ENCODE peak calls at places on chromosomes 12 and 14, in six cellular contexts. P, E, R, G, W and X are unnamed samples.

GRCh38 chr12:70831538-70831937 is 89.0 kb downstream of the PTPRR start:
- DNase-seq in P (no peak), E (no peak), R (peak), G (no peak), W (no peak), X (no peak)

GRCh38 chr12:51419473-51420228 is 5.0 kb upstream of the SLC4A8 start:
- DNase-seq in P (no peak), E (no peak), R (peak), G (no peak), W (no peak), X (no peak)

GRCh38 chr12:97754306-97754705 is 291.7 kb downstream of the RMST start:
- DNase-seq in P (no peak), E (no peak), R (no peak), G (no peak), W (no peak), X (no peak)

GRCh38 chr14:28083456-28083855 is 683.1 kb upstream of the FOXG1 start:
- DNase-seq in P (no peak), E (no peak), R (peak), G (peak), W (no peak), X (no peak)

GRCh38 chr12:40106655-40107054 is 774 bp upstream of the SLC2A13 start:
- DNase-seq in P (no peak), E (no peak), R (no peak), G (no peak), W (no peak), X (no peak)

GRCh38 chr12:12047682-12048081 is 23.1 kb upstream of the BCL2L14 start:
- DNase-seq in P (no peak), E (no peak), R (no peak), G (no peak), W (no peak), X (no peak)

GRCh38 chr14:72476657-72477499 is 417.0 kb downstream of the DPF3 start:
- DNase-seq in P (no peak), E (no peak), R (peak), G (peak), W (no peak), X (peak)

GRCh38 chr14:57559561-57559960 is 65.9 kb upstream of the CCDC198 start:
- DNase-seq in P (no peak), E (no peak), R (no peak), G (no peak), W (no peak), X (no peak)

GRCh38 chr12:106780010-106780625 is 5.6 kb downstream of the RIC8B start:
- DNase-seq in P (no peak), E (no peak), R (peak), G (no peak), W (no peak), X (no peak)

GRCh38 chr12:49342914-49343731 is 3.6 kb upstream of the DNAJC22 start:
- DNase-seq in P (peak), E (peak), R (no peak), G (no peak), W (peak), X (no peak)

GRCh38 chr12:106040521-106040920 is 98.2 kb downstream of the NUAK1 start:
- DNase-seq in P (no peak), E (no peak), R (no peak), G (no peak), W (no peak), X (no peak)

GRCh38 chr12:115774148-115774905 is 503.2 kb downstream of the MED13L start:
- DNase-seq in P (no peak), E (no peak), R (no peak), G (no peak), W (no peak), X (no peak)

GRCh38 chr14:50910495-50911420 is 33.5 kb downstream of the PYGL start:
- DNase-seq in P (no peak), E (no peak), R (no peak), G (no peak), W (no peak), X (no peak)

GRCh38 chr12:116609715-116610114 is 50.5 kb downstream of the MAP1LC3B2 start:
- DNase-seq in P (no peak), E (no peak), R (peak), G (no peak), W (no peak), X (no peak)

GRCh38 chr12:198708-199107 is 15.2 kb downstream of the SLC6A12 start:
- DNase-seq in P (no peak), E (no peak), R (no peak), G (no peak), W (no peak), X (no peak)

GRCh38 chr12:62715086-62715786 is 219.7 kb downstream of the PPM1H start:
- DNase-seq in P (no peak), E (no peak), R (no peak), G (no peak), W (no peak), X (no peak)

GRCh38 chr12:19760611-19761010 is 321.3 kb downstream of the AEBP2 start:
- DNase-seq in P (no peak), E (no peak), R (peak), G (no peak), W (no peak), X (no peak)

GRCh38 chr12:67885370-67886169 is 103.7 kb upstream of the IFNG-AS1 start:
- DNase-seq in P (no peak), E (no peak), R (no peak), G (peak), W (no peak), X (no peak)

GRCh38 chr12:11461433-11461832 is 66.1 kb upstream of the PRB2 start:
- DNase-seq in P (no peak), E (no peak), R (no peak), G (no peak), W (no peak), X (no peak)

GRCh38 chr14:73723411-73723798 is 9.2 kb upstream of the PNMA1 start:
- DNase-seq in P (no peak), E (no peak), R (no peak), G (peak), W (no peak), X (no peak)

GRCh38 chr12:104974626-104975290 is 11.4 kb upstream of the NOPCHAP1 start:
- DNase-seq in P (no peak), E (no peak), R (peak), G (no peak), W (no peak), X (no peak)

GRCh38 chr14:90421001-90421580 is 24.3 kb downstream of the CALM1 start:
- DNase-seq in P (no peak), E (no peak), R (no peak), G (no peak), W (no peak), X (no peak)

GRCh38 chr14:67541448-67542387 is 8.6 kb downstream of the PLEKHH1 start:
- DNase-seq in P (no peak), E (peak), R (no peak), G (no peak), W (peak), X (no peak)

GRCh38 chr14:99425272-99425681 is 55.4 kb downstream of the SETD3 start:
- DNase-seq in P (no peak), E (peak), R (no peak), G (no peak), W (peak), X (no peak)

GRCh38 chr12:91327889-91328288 is 145.3 kb upstream of the DCN start:
- DNase-seq in P (no peak), E (no peak), R (peak), G (peak), W (no peak), X (no peak)

GRCh38 chr12:93892431-93893210 is 215.4 kb downstream of the CRADD start:
- DNase-seq in P (no peak), E (no peak), R (no peak), G (no peak), W (no peak), X (no peak)

GRCh38 chr12:93896962-93897361 is 219.8 kb downstream of the CRADD start:
- DNase-seq in P (no peak), E (no peak), R (no peak), G (no peak), W (no peak), X (no peak)

GRCh38 chr12:93894391-93895095 is 217.4 kb downstream of the CRADD start:
- DNase-seq in P (peak), E (peak), R (peak), G (peak), W (no peak), X (no peak)

GRCh38 chr12:93895096-93895460 is 217.9 kb downstream of the CRADD start:
- DNase-seq in P (no peak), E (no peak), R (peak), G (no peak), W (no peak), X (no peak)

GRCh38 chr12:93896427-93896826 is 219.3 kb downstream of the CRADD start:
- DNase-seq in P (no peak), E (no peak), R (no peak), G (no peak), W (no peak), X (no peak)
- TF ChIP-seq CTCF in P (no peak), E (no peak), R (no peak), G (peak), W (no peak), X (peak)

DNA sequence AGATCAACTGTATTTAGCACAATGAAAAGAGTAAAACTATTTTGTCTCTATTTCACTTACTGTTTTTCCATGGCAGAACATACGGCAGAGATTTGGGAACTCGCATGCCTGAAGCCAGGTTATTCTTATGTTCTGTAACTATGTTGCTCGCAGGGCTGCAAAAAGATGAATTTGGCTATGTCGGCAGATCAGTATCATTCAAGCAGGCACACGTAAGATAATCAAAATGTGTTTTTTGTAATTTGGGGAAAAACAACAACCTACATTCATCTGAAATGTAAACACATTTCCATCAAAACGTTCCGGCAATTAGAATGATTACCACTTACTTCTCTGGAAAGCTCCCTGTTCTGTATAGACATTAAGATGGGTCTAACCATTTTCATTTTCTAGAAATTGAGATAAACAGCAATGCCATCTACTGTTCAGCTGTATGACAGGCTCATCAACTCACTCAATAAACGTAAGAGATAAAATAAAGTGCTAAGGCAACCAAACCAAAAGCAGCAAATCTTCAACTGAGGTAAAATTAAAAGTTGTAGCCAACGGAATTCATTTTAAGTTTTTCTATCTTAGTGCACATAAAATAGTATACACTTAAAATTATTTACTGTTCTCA is 13.0 kb downstream of the GTSF1 start:
- DNase-seq in P (no peak), E (no peak), R (no peak), G (no peak), W (no peak), X (no peak)
- TF ChIP-seq CTCF in P (no peak), E (no peak), R (no peak), G (no peak), W (no peak), X (no peak)

DNA sequence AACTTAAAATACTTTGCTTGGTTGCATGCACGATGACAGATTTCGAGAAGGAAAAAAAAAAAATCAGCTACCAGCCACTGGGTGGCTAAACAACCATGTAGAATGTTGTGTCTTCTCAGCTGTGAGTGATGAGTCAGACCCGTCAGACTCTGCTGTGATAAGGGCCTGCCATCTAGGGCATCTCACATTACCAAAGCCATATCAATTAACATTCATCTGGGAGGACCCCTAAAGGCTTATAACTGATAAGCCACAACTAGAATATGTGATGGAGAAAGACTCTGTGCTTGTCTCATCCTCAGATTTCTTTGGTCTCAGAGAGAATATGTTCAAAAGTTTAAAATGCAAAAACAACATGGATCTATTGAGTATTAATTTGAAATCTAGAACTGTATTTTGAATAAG is 111.5 kb downstream of the PAX9 start:
- DNase-seq in P (no peak), E (no peak), R (no peak), G (peak), W (no peak), X (no peak)
- TF ChIP-seq CTCF in P (no peak), E (no peak), R (no peak), G (no peak), W (no peak), X (no peak)

DNA sequence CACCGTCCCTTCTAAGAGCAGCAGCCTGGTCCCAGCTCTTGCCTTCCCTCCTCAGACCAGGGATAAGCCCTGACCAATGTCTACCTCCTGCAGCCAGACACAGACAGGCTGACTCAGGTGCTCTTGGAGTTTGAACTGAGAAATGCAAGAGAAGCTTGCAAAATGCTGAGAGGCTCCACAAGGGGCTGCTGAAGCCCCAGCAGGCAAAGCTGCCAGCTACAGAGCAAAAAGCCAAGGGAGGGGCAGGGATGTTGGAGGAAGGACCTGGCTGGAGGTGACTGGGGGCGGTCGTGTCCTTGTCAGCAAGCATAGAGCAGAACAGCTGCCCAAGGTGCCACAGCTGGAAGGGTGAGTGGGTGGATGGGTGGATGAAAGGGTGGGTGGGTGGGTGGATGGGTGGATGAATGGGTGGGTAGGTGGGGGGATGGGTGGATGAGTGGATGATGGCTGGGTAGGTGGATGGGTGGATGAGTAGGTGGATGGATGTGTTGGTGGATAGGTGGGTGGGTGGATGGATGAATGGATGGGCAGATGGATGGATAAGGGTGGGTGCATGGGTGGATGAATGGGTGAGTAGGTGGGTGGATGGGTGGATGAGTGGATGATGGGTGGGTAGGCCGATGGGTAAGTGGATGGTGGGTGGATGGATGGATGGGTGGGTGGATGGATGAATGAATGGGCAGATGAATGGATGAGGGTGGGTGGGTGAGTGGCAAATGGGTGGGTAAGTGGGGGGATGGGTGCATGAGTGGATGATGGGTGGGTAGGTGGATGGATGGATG is 4.0 kb upstream of the INF2 start:
- DNase-seq in P (no peak), E (no peak), R (peak), G (no peak), W (no peak), X (no peak)
- TF ChIP-seq CTCF in P (no peak), E (no peak), R (no peak), G (peak), W (no peak), X (no peak)

GRCh38 chr12:99767809-99768208 is 120.3 kb downstream of the GARIN6 start:
- DNase-seq in P (no peak), E (no peak), R (peak), G (peak), W (no peak), X (no peak)
- TF ChIP-seq CTCF in P (peak), E (no peak), R (peak), G (peak), W (peak), X (peak)

GRCh38 chr14:68943107-68943506 is 36.0 kb downstream of the ACTN1 start:
- DNase-seq in P (no peak), E (peak), R (no peak), G (no peak), W (no peak), X (no peak)

GRCh38 chr14:68939893-68940613 is 39.0 kb downstream of the ACTN1 start:
- DNase-seq in P (peak), E (peak), R (peak), G (peak), W (peak), X (peak)

GRCh38 chr14:68940614-68941185 is 38.4 kb downstream of the ACTN1 start:
- DNase-seq in P (no peak), E (no peak), R (peak), G (no peak), W (no peak), X (no peak)

GRCh38 chr14:68942281-68943035 is 36.6 kb downstream of the ACTN1 start:
- DNase-seq in P (no peak), E (no peak), R (no peak), G (no peak), W (no peak), X (no peak)

DNA sequence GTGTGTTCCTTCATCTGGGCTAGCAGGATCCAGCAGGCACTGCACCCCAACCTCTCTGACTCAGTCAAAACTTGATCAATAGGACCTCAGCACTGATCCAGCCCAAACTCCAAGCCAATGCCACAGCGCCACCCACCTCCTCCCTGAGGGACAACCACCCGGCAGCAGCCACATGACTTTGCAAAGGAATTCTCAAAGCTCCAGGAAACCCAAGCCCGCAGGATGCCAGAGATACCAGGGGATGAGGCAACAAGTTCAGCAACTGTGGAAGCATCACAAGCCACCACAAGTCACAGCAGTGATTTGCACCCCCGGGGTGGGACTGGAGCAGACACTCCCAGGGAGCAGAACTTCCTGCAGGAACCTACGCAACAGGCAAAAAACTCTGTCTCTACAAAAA is 37.3 kb downstream of the ACTN1 start:
- DNase-seq in P (peak), E (no peak), R (peak), G (peak), W (peak), X (peak)
- TF ChIP-seq CTCF in P (peak), E (peak), R (peak), G (peak), W (no peak), X (peak)

GRCh38 chr14:102498005-102498677 is 11.4 kb downstream of the ANKRD9 start:
- DNase-seq in P (no peak), E (no peak), R (no peak), G (no peak), W (no peak), X (no peak)
- TF ChIP-seq CTCF in P (no peak), E (no peak), R (no peak), G (peak), W (no peak), X (no peak)

GRCh38 chr12:25119020-25119419 is 75.9 kb downstream of the DNAI7 start:
- DNase-seq in P (no peak), E (no peak), R (no peak), G (no peak), W (no peak), X (no peak)
- TF ChIP-seq CTCF in P (no peak), E (no peak), R (no peak), G (peak), W (no peak), X (no peak)